ENCODE peak calls at places on chromosomes 5 and 9, in six cellular contexts. R, L, D, J, N and X are unnamed samples.

GRCh38 chr5:33969572-33970452 is 14.7 kb downstream of the SLC45A2 start:
- DNase-seq in N (no peak), L (no peak), J (peak; percentile 6), D (peak; percentile 13), R (peak; percentile 44), X (no peak)

GRCh38 chr9:37963936-37964739 is 60.2 kb upstream of the SLC25A51 start:
- DNase-seq in N (no peak), R (no peak), J (no peak), L (no peak), D (peak; percentile 94), X (no peak)

GRCh38 chr9:118482311-118482710 is 778.1 kb downstream of the TLR4 start:
- DNase-seq in D (no peak), L (no peak), N (no peak), R (no peak), J (no peak), X (no peak)

GRCh38 chr9:133059623-133060022 is 2.2 kb upstream of the CEL start:
- DNase-seq in D (no peak), R (no peak), N (no peak), L (no peak), J (no peak), X (no peak)

GRCh38 chr9:116687762-116688160 is 656 bp downstream of the TRIM32 start:
- DNase-seq in L (no peak), D (no peak), J (no peak), N (no peak), R (no peak), X (peak; percentile 2)

GRCh38 chr5:96004754-96005153 is 43.1 kb upstream of the ELL2 start:
- DNase-seq in J (no peak), R (no peak), D (no peak), N (no peak), L (no peak), X (no peak)

GRCh38 chr9:138010274-138010800 is 132.8 kb downstream of the CACNA1B start:
- DNase-seq in J (no peak), L (peak; percentile 45), N (no peak), D (no peak), R (no peak), X (no peak)

GRCh38 chr9:89808076-89808701 is 203.4 kb downstream of the GADD45G start:
- DNase-seq in J (no peak), L (no peak), R (no peak), D (no peak), N (no peak), X (no peak)

GRCh38 chr9:124652203-124652992 is 118.7 kb downstream of the NR6A1 start:
- DNase-seq in L (no peak), R (no peak), J (no peak), N (no peak), D (no peak), X (peak; percentile 35)

GRCh38 chr9:136259517-136259813 is 13.9 kb upstream of the QSOX2 start:
- DNase-seq in J (no peak), D (no peak), L (no peak), R (no peak), N (no peak), X (no peak)

GRCh38 chr9:72585737-72586136 is 64.3 kb downstream of the TMC1 start:
- DNase-seq in L (no peak), D (no peak), R (no peak), J (no peak), N (no peak), X (peak; percentile 53)

GRCh38 chr5:167294861-167295685 is 996.4 kb upstream of the WWC1 start:
- DNase-seq in R (no peak), N (no peak), J (peak; percentile 3), L (no peak), D (no peak), X (no peak)

GRCh38 chr5:37831821-37832524 is 7.9 kb downstream of the GDNF start:
- DNase-seq in N (no peak), J (no peak), R (no peak), L (no peak), D (peak; percentile 38), X (no peak)

GRCh38 chr9:95852059-95853032 is 23.1 kb upstream of the ERCC6L2 start:
- DNase-seq in J (no peak), L (no peak), D (no peak), R (no peak), N (no peak), X (no peak)

GRCh38 chr9:69308217-69308931 is 16.6 kb upstream of the ENTREP1 start:
- DNase-seq in D (no peak), J (no peak), R (no peak), L (no peak), N (no peak), X (no peak)

GRCh38 chr9:79257215-79257614 is 314.6 kb upstream of the TLE4 start:
- DNase-seq in D (no peak), R (no peak), L (no peak), N (no peak), J (no peak), X (no peak)

GRCh38 chr9:129482521-129483466 is 138.1 kb downstream of the C9orf50 start:
- DNase-seq in L (peak; percentile 88), N (peak; percentile 96), J (no peak), R (no peak), D (no peak), X (peak; percentile 94)
- TF ChIP-seq POLR2A in L (no peak), N (peak; percentile 7), J (no peak), R (no peak), D (no peak), X (no peak)

GRCh38 chr9:86122309-86122708 is 23.0 kb upstream of the GOLM1 start:
- DNase-seq in N (no peak), L (no peak), J (no peak), D (peak; percentile 9), R (no peak), X (no peak)

GRCh38 chr9:86128235-86128822 is 29.0 kb upstream of the GOLM1 start:
- DNase-seq in N (no peak), J (no peak), L (no peak), R (no peak), D (no peak), X (no peak)

DNA sequence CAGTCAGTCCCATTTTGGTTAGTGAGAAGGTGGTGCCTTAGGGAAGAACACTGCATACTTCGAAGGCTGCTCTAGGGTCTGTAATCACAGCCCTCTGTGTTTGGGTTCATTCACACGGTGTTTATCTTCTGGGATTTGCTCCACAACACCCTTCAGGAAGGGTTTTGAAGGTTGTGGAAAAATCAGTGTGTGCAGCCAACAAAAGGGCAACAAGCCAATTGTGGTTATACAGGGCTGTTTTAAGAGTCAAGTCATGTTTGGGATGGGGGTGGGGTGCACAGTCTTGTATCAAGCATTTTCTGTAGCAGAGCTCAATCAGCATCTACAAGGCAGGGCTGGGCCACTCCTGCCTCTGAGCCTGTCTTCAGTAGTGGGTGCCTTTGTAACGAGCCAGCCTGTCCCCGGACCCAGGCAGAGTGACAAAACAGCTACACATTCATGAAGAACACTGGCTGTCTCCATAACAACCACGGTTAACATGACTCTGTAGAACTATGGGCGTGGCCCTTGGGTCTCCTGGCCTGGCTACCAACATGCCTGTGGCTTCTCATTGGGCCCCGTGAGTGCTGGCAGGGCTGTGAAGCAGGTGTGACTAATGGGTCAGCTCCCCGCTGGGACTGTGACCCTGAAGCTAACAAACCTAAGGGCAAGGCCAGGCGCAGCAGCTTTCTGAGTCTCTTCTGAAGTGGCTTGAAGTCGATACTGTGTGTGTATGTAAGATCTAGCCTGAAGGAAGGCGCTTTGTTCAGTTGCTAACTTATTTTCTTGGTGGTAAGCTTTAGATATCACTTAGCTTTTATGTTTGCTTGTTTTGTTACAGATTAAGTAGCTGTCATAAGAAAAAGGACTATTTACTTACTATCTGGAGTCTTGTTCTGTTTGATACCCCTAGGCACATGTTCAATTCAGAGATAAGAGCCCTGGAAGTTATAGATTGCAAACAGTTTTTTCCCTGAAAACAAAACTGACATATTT is 27.9 kb upstream of the GOLM1 start:
- DNase-seq in D (peak; percentile 79), L (no peak), R (no peak), N (no peak), J (peak; percentile 96), X (peak; percentile 74)
- TF ChIP-seq POLR2A in D (no peak), L (no peak), R (no peak), N (no peak), J (no peak), X (no peak)

DNA sequence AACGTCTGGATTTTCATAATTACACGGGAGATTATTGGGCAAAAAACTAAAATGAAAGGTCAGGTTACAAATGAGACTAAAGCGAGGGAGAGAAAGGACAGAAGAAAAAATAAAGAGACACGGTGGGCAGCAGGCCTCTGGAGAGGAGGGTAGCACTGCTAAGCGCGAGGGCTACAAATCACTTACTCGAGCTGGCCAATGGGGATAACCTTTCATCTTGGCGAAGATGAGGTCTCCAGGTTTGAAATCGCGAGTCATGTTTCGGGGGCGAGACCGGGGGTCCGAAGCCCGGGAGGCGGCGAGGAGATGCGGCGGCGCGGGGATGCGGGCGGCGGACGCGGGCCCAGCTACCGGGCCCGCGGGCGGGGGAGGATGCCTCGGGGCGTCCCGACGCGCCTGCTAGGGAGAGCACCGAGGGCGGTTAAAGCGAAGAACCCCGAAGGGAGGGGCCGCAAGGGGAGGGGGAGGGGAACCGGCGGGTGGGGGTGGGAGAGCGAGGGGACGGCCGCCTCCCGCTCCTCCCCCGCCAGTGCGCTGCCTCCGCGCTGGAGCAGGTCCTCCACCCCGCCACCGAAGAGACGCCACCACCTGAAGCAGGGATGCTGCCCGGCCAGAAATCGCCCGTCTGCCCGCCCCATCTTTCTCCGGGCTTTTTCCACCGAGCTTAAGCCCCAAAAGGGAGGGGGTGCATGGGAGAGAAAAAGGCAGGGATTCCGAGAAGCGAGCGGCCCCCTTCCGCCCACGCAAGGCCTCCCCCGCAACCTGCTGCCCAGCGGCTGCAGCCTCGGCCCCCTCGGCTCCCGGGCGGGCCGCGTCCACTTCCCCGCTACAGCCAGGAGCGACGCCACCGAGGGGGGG is 610 bp downstream of the PSIP1 start:
- DNase-seq in R (peak; percentile 61), L (peak; percentile 91), D (peak; percentile 4), J (no peak), N (peak; percentile 67), X (peak; percentile 55)
- TF ChIP-seq POLR2A in R (no peak), L (no peak), D (no peak), J (no peak), N (no peak), X (no peak)

GRCh38 chr5:149550267-149550582 is 1.0 kb downstream of the CSNK1A1 start:
- DNase-seq in J (no peak), N (no peak), L (no peak), D (no peak), R (no peak), X (peak; percentile 14)
- TF ChIP-seq POLR2A in J (no peak), N (no peak), L (no peak), D (no peak), R (no peak), X (peak; percentile 30)

GRCh38 chr5:82623094-82623514 is 344.9 kb upstream of the RPS23 start:
- DNase-seq in J (no peak), R (no peak), D (peak; percentile 87), N (no peak), L (no peak), X (no peak)
- TF ChIP-seq POLR2A in J (no peak), R (no peak), D (no peak), N (no peak), L (no peak), X (no peak)

GRCh38 chr5:80953587-80953986 is 6.6 kb upstream of the RASGRF2 start:
- DNase-seq in J (no peak), R (no peak), L (no peak), N (no peak), D (no peak), X (no peak)
- TF ChIP-seq POLR2A in J (no peak), R (no peak), L (no peak), N (no peak), D (no peak), X (no peak)